ENCODE peak calls at places on chromosomes 2 and 18, in seven cellular contexts. One of them, this sample, is unnamed.

GRCh38 chr2:234770081-234770506 is 181.7 kb upstream of the SH3BP4 start:
- DNase-seq in A549: no peak
- DNase-seq in small intestine: no peak
- DNase-seq in aorta: no peak
- DNase-seq in adrenal gland: no peak
- DNase-seq in AG04450: peak
- DNase-seq in MM.1S: no peak
- DNase-seq in this sample: no peak

GRCh38 chr2:127700527-127701192 is 637 bp upstream of the SFT2D3 start:
- DNase-seq in adrenal gland: peak
- DNase-seq in aorta: peak
- DNase-seq in MM.1S: peak
- DNase-seq in A549: peak
- DNase-seq in small intestine: peak
- DNase-seq in AG04450: no peak
- DNase-seq in this sample: no peak

GRCh38 chr2:28543316-28544068 is 47.6 kb downstream of the PLB1 start:
- DNase-seq in adrenal gland: no peak
- DNase-seq in small intestine: no peak
- DNase-seq in AG04450: no peak
- DNase-seq in MM.1S: no peak
- DNase-seq in A549: no peak
- DNase-seq in aorta: no peak
- DNase-seq in this sample: no peak

GRCh38 chr2:84495539-84496146 is 20.7 kb upstream of the DNAH6 start:
- DNase-seq in small intestine: peak
- DNase-seq in AG04450: peak
- DNase-seq in aorta: no peak
- DNase-seq in MM.1S: peak
- DNase-seq in A549: peak
- DNase-seq in adrenal gland: no peak
- DNase-seq in this sample: no peak

GRCh38 chr18:61908661-61909060 is 15.9 kb upstream of the RNF152 start:
- DNase-seq in aorta: no peak
- DNase-seq in MM.1S: no peak
- DNase-seq in adrenal gland: no peak
- DNase-seq in small intestine: no peak
- DNase-seq in AG04450: no peak
- DNase-seq in A549: no peak
- DNase-seq in this sample: no peak

GRCh38 chr2:181036848-181037603 is 56.6 kb downstream of the UBE2E3 start:
- DNase-seq in MM.1S: no peak
- DNase-seq in AG04450: peak
- DNase-seq in small intestine: no peak
- DNase-seq in aorta: no peak
- DNase-seq in adrenal gland: no peak
- DNase-seq in A549: no peak
- DNase-seq in this sample: no peak

GRCh38 chr2:190159453-190159852 is 96.9 kb upstream of the MSTN start:
- DNase-seq in MM.1S: no peak
- DNase-seq in small intestine: no peak
- DNase-seq in aorta: no peak
- DNase-seq in AG04450: no peak
- DNase-seq in A549: no peak
- DNase-seq in adrenal gland: no peak
- DNase-seq in this sample: no peak

GRCh38 chr2:1840046-1840445 is 95.7 kb upstream of the PXDN start:
- DNase-seq in aorta: no peak
- DNase-seq in AG04450: no peak
- DNase-seq in MM.1S: no peak
- DNase-seq in small intestine: no peak
- DNase-seq in A549: no peak
- DNase-seq in adrenal gland: no peak
- DNase-seq in this sample: no peak

GRCh38 chr2:47937677-47938076 is 31.4 kb upstream of the FBXO11 start:
- DNase-seq in AG04450: no peak
- DNase-seq in MM.1S: no peak
- DNase-seq in A549: no peak
- DNase-seq in aorta: no peak
- DNase-seq in adrenal gland: no peak
- DNase-seq in small intestine: no peak
- DNase-seq in this sample: no peak

GRCh38 chr2:221541131-221541735 is 30.9 kb downstream of the EPHA4 start:
- DNase-seq in AG04450: no peak
- DNase-seq in small intestine: no peak
- DNase-seq in MM.1S: no peak
- DNase-seq in aorta: no peak
- DNase-seq in adrenal gland: no peak
- DNase-seq in A549: no peak
- DNase-seq in this sample: no peak

GRCh38 chr2:171598713-171599319 is 76.5 kb downstream of the CYBRD1 start:
- DNase-seq in adrenal gland: peak
- DNase-seq in AG04450: peak
- DNase-seq in MM.1S: peak
- DNase-seq in A549: peak
- DNase-seq in small intestine: peak
- DNase-seq in aorta: no peak
- DNase-seq in this sample: no peak

GRCh38 chr2:190315273-190315672 is 4.4 kb downstream of the HIBCH start:
- DNase-seq in aorta: no peak
- DNase-seq in adrenal gland: no peak
- DNase-seq in MM.1S: no peak
- DNase-seq in small intestine: no peak
- DNase-seq in AG04450: no peak
- DNase-seq in A549: no peak
- DNase-seq in this sample: no peak

GRCh38 chr2:71547616-71548285 is 94.4 kb downstream of the DYSF start:
- DNase-seq in adrenal gland: no peak
- DNase-seq in small intestine: no peak
- DNase-seq in AG04450: no peak
- DNase-seq in A549: no peak
- DNase-seq in aorta: peak
- DNase-seq in MM.1S: no peak
- DNase-seq in this sample: no peak

GRCh38 chr2:190408538-190409271 is 550 bp downstream of the MFSD6 start:
- DNase-seq in AG04450: no peak
- DNase-seq in small intestine: peak
- DNase-seq in adrenal gland: peak
- DNase-seq in MM.1S: peak
- DNase-seq in aorta: peak
- DNase-seq in A549: peak
- DNase-seq in this sample: peak

GRCh38 chr2:73156539-73157124 is 43.9 kb upstream of the RAB11FIP5 start:
- DNase-seq in A549: peak
- DNase-seq in AG04450: no peak
- DNase-seq in aorta: peak
- DNase-seq in small intestine: peak
- DNase-seq in MM.1S: peak
- DNase-seq in adrenal gland: peak
- DNase-seq in this sample: peak

GRCh38 chr2:187459242-187459641 is 11.2 kb upstream of the CALCRL start:
- DNase-seq in A549: no peak
- DNase-seq in AG04450: no peak
- DNase-seq in MM.1S: no peak
- DNase-seq in small intestine: no peak
- DNase-seq in aorta: no peak
- DNase-seq in adrenal gland: no peak
- DNase-seq in this sample: no peak

GRCh38 chr2:201833796-201834195 is 27.5 kb downstream of the CDK15 start:
- DNase-seq in adrenal gland: no peak
- DNase-seq in MM.1S: no peak
- DNase-seq in small intestine: no peak
- DNase-seq in aorta: no peak
- DNase-seq in AG04450: no peak
- DNase-seq in A549: no peak
- DNase-seq in this sample: no peak

GRCh38 chr18:73690222-73690621 is 457.4 kb downstream of the FBXO15 start:
- DNase-seq in small intestine: no peak
- DNase-seq in AG04450: no peak
- DNase-seq in MM.1S: no peak
- DNase-seq in adrenal gland: no peak
- DNase-seq in A549: no peak
- DNase-seq in aorta: no peak
- DNase-seq in this sample: no peak

GRCh38 chr2:219119422-219120043 is 41.1 kb downstream of the NHEJ1 start:
- DNase-seq in adrenal gland: peak
- DNase-seq in small intestine: peak
- DNase-seq in A549: peak
- DNase-seq in aorta: peak
- DNase-seq in AG04450: no peak
- DNase-seq in MM.1S: peak
- DNase-seq in this sample: peak

GRCh38 chr2:46655551-46656436 is 176.4 kb downstream of the TMEM247 start:
- DNase-seq in MM.1S: no peak
- DNase-seq in aorta: no peak
- DNase-seq in adrenal gland: peak
- DNase-seq in A549: no peak
- DNase-seq in AG04450: no peak
- DNase-seq in small intestine: no peak
- DNase-seq in this sample: no peak

GRCh38 chr18:55551227-55551626 is 36.8 kb downstream of the TCF4 start:
- DNase-seq in aorta: no peak
- DNase-seq in MM.1S: no peak
- DNase-seq in small intestine: no peak
- DNase-seq in adrenal gland: no peak
- DNase-seq in AG04450: no peak
- DNase-seq in A549: no peak
- DNase-seq in this sample: no peak

GRCh38 chr2:232335859-232336215 is 42.7 kb upstream of the ALPP start:
- DNase-seq in small intestine: no peak
- DNase-seq in adrenal gland: no peak
- DNase-seq in AG04450: no peak
- DNase-seq in A549: no peak
- DNase-seq in MM.1S: no peak
- DNase-seq in aorta: no peak
- DNase-seq in this sample: no peak

GRCh38 chr2:221103930-221104329 is 468.2 kb downstream of the EPHA4 start:
- DNase-seq in adrenal gland: no peak
- DNase-seq in MM.1S: no peak
- DNase-seq in A549: no peak
- DNase-seq in aorta: peak
- DNase-seq in AG04450: no peak
- DNase-seq in small intestine: no peak
- DNase-seq in this sample: no peak

GRCh38 chr18:78304199-78304826 is 675.3 kb upstream of the SALL3 start:
- DNase-seq in small intestine: no peak
- DNase-seq in MM.1S: no peak
- DNase-seq in aorta: no peak
- DNase-seq in adrenal gland: no peak
- DNase-seq in AG04450: no peak
- DNase-seq in A549: no peak
- DNase-seq in this sample: no peak

GRCh38 chr2:231533086-231533776 is 3.0 kb upstream of the NMUR1 start:
- DNase-seq in MM.1S: no peak
- DNase-seq in A549: no peak
- DNase-seq in AG04450: no peak
- DNase-seq in aorta: peak
- DNase-seq in adrenal gland: no peak
- DNase-seq in small intestine: no peak
- DNase-seq in this sample: no peak

GRCh38 chr2:172404824-172405223 is 22.6 kb upstream of the ITGA6 start:
- DNase-seq in A549: no peak
- DNase-seq in adrenal gland: no peak
- DNase-seq in small intestine: no peak
- DNase-seq in AG04450: peak
- DNase-seq in MM.1S: no peak
- DNase-seq in aorta: no peak
- DNase-seq in this sample: no peak

GRCh38 chr2:32711219-32711618 is 83.4 kb downstream of the TTC27 start:
- DNase-seq in aorta: no peak
- DNase-seq in adrenal gland: no peak
- DNase-seq in MM.1S: no peak
- DNase-seq in A549: peak
- DNase-seq in small intestine: no peak
- DNase-seq in AG04450: peak
- DNase-seq in this sample: no peak
- H3K27ac ChIP-seq in aorta: no peak
- H3K27ac ChIP-seq in adrenal gland: peak
- H3K27ac ChIP-seq in MM.1S: no peak
- H3K27ac ChIP-seq in A549: peak
- H3K27ac ChIP-seq in small intestine: no peak
- H3K27ac ChIP-seq in AG04450: no peak
- H3K27ac ChIP-seq in this sample: no peak

GRCh38 chr2:216568563-216568962 is 64.7 kb upstream of the IGFBP2 start:
- DNase-seq in AG04450: no peak
- DNase-seq in aorta: no peak
- DNase-seq in adrenal gland: no peak
- DNase-seq in MM.1S: no peak
- DNase-seq in A549: no peak
- DNase-seq in small intestine: no peak
- DNase-seq in this sample: no peak
- H3K27ac ChIP-seq in AG04450: no peak
- H3K27ac ChIP-seq in aorta: peak
- H3K27ac ChIP-seq in adrenal gland: no peak
- H3K27ac ChIP-seq in MM.1S: no peak
- H3K27ac ChIP-seq in A549: no peak
- H3K27ac ChIP-seq in small intestine: no peak
- H3K27ac ChIP-seq in this sample: no peak

GRCh38 chr2:188979730-188980123 is 5.6 kb downstream of the COL3A1 start:
- DNase-seq in small intestine: no peak
- DNase-seq in AG04450: no peak
- DNase-seq in aorta: no peak
- DNase-seq in A549: no peak
- DNase-seq in MM.1S: no peak
- DNase-seq in adrenal gland: no peak
- DNase-seq in this sample: no peak
- H3K27ac ChIP-seq in small intestine: no peak
- H3K27ac ChIP-seq in AG04450: no peak
- H3K27ac ChIP-seq in aorta: no peak
- H3K27ac ChIP-seq in A549: no peak
- H3K27ac ChIP-seq in MM.1S: no peak
- H3K27ac ChIP-seq in adrenal gland: peak
- H3K27ac ChIP-seq in this sample: no peak

GRCh38 chr2:111618577-111618930 is 265.4 kb downstream of the ANAPC1 start:
- DNase-seq in MM.1S: no peak
- DNase-seq in AG04450: no peak
- DNase-seq in small intestine: no peak
- DNase-seq in aorta: peak
- DNase-seq in adrenal gland: peak
- DNase-seq in A549: no peak
- DNase-seq in this sample: no peak

GRCh38 chr2:111617804-111618576 is 266.0 kb downstream of the ANAPC1 start:
- DNase-seq in adrenal gland: peak
- DNase-seq in small intestine: no peak
- DNase-seq in A549: no peak
- DNase-seq in MM.1S: no peak
- DNase-seq in AG04450: no peak
- DNase-seq in aorta: peak
- DNase-seq in this sample: no peak

GRCh38 chr2:111618953-111619902 is 264.8 kb downstream of the ANAPC1 start:
- DNase-seq in aorta: no peak
- DNase-seq in small intestine: no peak
- DNase-seq in adrenal gland: no peak
- DNase-seq in MM.1S: no peak
- DNase-seq in AG04450: no peak
- DNase-seq in A549: peak
- DNase-seq in this sample: no peak

GRCh38 chr2:111616651-111617218 is 267.3 kb downstream of the ANAPC1 start:
- DNase-seq in AG04450: no peak
- DNase-seq in adrenal gland: no peak
- DNase-seq in aorta: no peak
- DNase-seq in MM.1S: no peak
- DNase-seq in A549: no peak
- DNase-seq in small intestine: no peak
- DNase-seq in this sample: no peak

GRCh38 chr2:111617299-111617803 is 266.6 kb downstream of the ANAPC1 start:
- DNase-seq in A549: peak
- DNase-seq in MM.1S: no peak
- DNase-seq in aorta: no peak
- DNase-seq in adrenal gland: no peak
- DNase-seq in small intestine: no peak
- DNase-seq in AG04450: peak
- DNase-seq in this sample: no peak
- H3K27ac ChIP-seq in A549: peak
- H3K27ac ChIP-seq in MM.1S: no peak
- H3K27ac ChIP-seq in aorta: no peak
- H3K27ac ChIP-seq in adrenal gland: no peak
- H3K27ac ChIP-seq in small intestine: no peak
- H3K27ac ChIP-seq in AG04450: no peak
- H3K27ac ChIP-seq in this sample: no peak

This sample was measured in caudate nucleus.